ENCODE peak calls at places on chromosomes 6 and 20, in nine cellular contexts. V is neural progenitor cell, O is NB4, E is GM20000, R is GM13976, X is BE2C, B is CD14-positive monocyte, G is kidney, W is bronchial epithelial cell. K is an unnamed sample.

GRCh38 chr20:11305406-11305805 is 612.3 kb upstream of the BTBD3 start:
- DNase-seq in G (no peak), R (no peak), V (no peak), E (peak; percentile 7), X (no peak), W (peak; percentile 69), O (peak; percentile 29), B (no peak), K (no peak)

GRCh38 chr6:31308050-31308844 is 36.4 kb upstream of the HLA-C start:
- DNase-seq in O (no peak), V (peak; percentile 10), E (peak; percentile 81), G (peak; percentile 88), B (no peak), R (peak; percentile 80), X (no peak), W (peak; percentile 15), K (peak; percentile 70)

GRCh38 chr6:39065561-39065960 is 17.0 kb downstream of the GLP1R start:
- DNase-seq in E (no peak), R (no peak), B (no peak), W (no peak), V (no peak), G (no peak), X (no peak), O (no peak), K (no peak)

GRCh38 chr6:139109558-139109957 is 25.3 kb upstream of the HECA start:
- DNase-seq in E (no peak), R (no peak), W (no peak), X (peak; percentile 25), G (no peak), V (peak; percentile 54), B (peak; percentile 49), O (peak; percentile 71), K (no peak)

GRCh38 chr20:14951105-14951504 is 613.7 kb upstream of the FLRT3 start:
- DNase-seq in W (peak; percentile 85), G (no peak), R (no peak), E (no peak), B (no peak), O (no peak), V (no peak), X (no peak), K (no peak)

GRCh38 chr6:79544939-79545450 is 7.8 kb upstream of the LCA5 start:
- DNase-seq in B (peak; percentile 94), E (peak; percentile 74), O (peak; percentile 81), X (peak; percentile 68), W (peak; percentile 100), G (peak; percentile 81), V (peak; percentile 86), R (peak; percentile 74), K (peak; percentile 77)

GRCh38 chr6:111011360-111012142 is 29.7 kb downstream of the RPF2 start:
- DNase-seq in E (peak; percentile 74), G (no peak), O (peak; percentile 67), X (no peak), B (no peak), W (peak; percentile 46), R (peak; percentile 62), V (peak; percentile 48), K (peak; percentile 58)

GRCh38 chr20:57656821-57657536 is 36.8 kb upstream of the ZBP1 start:
- DNase-seq in G (peak; percentile 62), O (no peak), X (no peak), W (no peak), V (no peak), B (no peak), R (peak; percentile 39), E (no peak), K (peak; percentile 19)

GRCh38 chr6:422423-423061 is 31.0 kb downstream of the IRF4 start:
- DNase-seq in B (no peak), O (peak; percentile 91), R (peak; percentile 87), G (peak; percentile 76), V (no peak), W (peak; percentile 97), E (peak; percentile 92), X (no peak), K (peak; percentile 83)

GRCh38 chr6:151372164-151372563 is 19.2 kb downstream of the ZBTB2 start:
- DNase-seq in B (no peak), O (no peak), R (no peak), V (no peak), W (no peak), E (no peak), X (no peak), G (no peak), K (no peak)

GRCh38 chr20:44034451-44034850 is 119.8 kb downstream of the TOX2 start:
- DNase-seq in V (no peak), B (no peak), X (no peak), O (no peak), G (no peak), W (no peak), E (no peak), R (no peak), K (no peak)

GRCh38 chr6:89970609-89971337 is 76.5 kb downstream of the GJA10 start:
- DNase-seq in R (no peak), E (peak; percentile 19), O (peak; percentile 59), G (peak; percentile 57), W (peak; percentile 49), B (no peak), X (peak; percentile 49), V (peak; percentile 76), K (peak; percentile 30)

GRCh38 chr6:130864344-130864743 is 37.1 kb downstream of the SMLR1 start:
- DNase-seq in B (no peak), R (no peak), O (no peak), E (no peak), G (no peak), X (no peak), V (no peak), W (no peak), K (no peak)

GRCh38 chr6:157761331-157761921 is 61.6 kb upstream of the SNX9 start:
- DNase-seq in R (peak; percentile 50), G (no peak), O (peak; percentile 59), B (no peak), V (no peak), X (no peak), W (peak; percentile 70), E (peak; percentile 32), K (peak; percentile 43)

GRCh38 chr6:157725836-157726235 is 97.2 kb upstream of the SNX9 start:
- DNase-seq in X (no peak), E (no peak), B (no peak), G (no peak), O (no peak), W (no peak), V (no peak), R (no peak), K (no peak)

GRCh38 chr20:64069209-64069613 is 6.2 kb downstream of the TCEA2 start:
- DNase-seq in X (no peak), G (no peak), E (no peak), R (no peak), W (no peak), B (no peak), V (no peak), O (no peak), K (no peak)

GRCh38 chr6:165456327-165456726 is 146.9 kb upstream of the C6orf118 start:
- DNase-seq in G (no peak), E (no peak), R (no peak), B (no peak), V (no peak), X (no peak), O (no peak), W (no peak), K (no peak)

GRCh38 chr6:166106076-166106686 is 61.5 kb downstream of the TBXT start:
- DNase-seq in R (peak; percentile 64), B (no peak), O (peak; percentile 76), E (peak; percentile 47), W (peak; percentile 54), X (peak; percentile 78), V (peak; percentile 80), G (no peak), K (peak; percentile 53)

GRCh38 chr6:78397537-78397936 is 469.8 kb upstream of the IRAK1BP1 start:
- DNase-seq in X (no peak), O (no peak), W (peak; percentile 23), R (no peak), E (no peak), G (no peak), V (no peak), B (no peak), K (no peak)

GRCh38 chr6:42744351-42744890 is 1.5 kb downstream of the TBCC start:
- DNase-seq in R (no peak), W (no peak), B (no peak), E (no peak), V (no peak), O (no peak), G (no peak), X (no peak), K (no peak)
- TF ChIP-seq CTCF in R (no peak), W (no peak), B (no peak), E (no peak), V (no peak), O (no peak), G (no peak), X (peak; percentile 6), K (no peak)

GRCh38 chr6:144283781-144284473 is 1.2 kb upstream of the UTRN start:
- DNase-seq in O (peak; percentile 33), G (no peak), V (no peak), R (no peak), B (no peak), E (peak; percentile 25), W (peak; percentile 23), X (no peak), K (no peak)
- TF ChIP-seq CTCF in O (no peak), G (no peak), V (no peak), R (no peak), B (no peak), E (no peak), W (peak; percentile 9), X (no peak), K (no peak)

GRCh38 chr6:75855047-75855446 is 106.0 kb downstream of the MYO6 start:
- DNase-seq in X (peak; percentile 50), V (peak; percentile 78), G (no peak), B (no peak), O (peak; percentile 74), W (peak; percentile 59), E (peak; percentile 15), R (peak; percentile 18), K (peak; percentile 20)
- TF ChIP-seq CTCF in X (peak; percentile 65), V (peak; percentile 65), G (peak; percentile 39), B (peak; percentile 36), O (peak; percentile 68), W (peak; percentile 40), E (no peak), R (peak; percentile 60), K (peak; percentile 55)

GRCh38 chr20:40966103-40966502 is 62.5 kb upstream of the TOP1 start:
- DNase-seq in E (no peak), W (no peak), V (peak; percentile 53), O (peak; percentile 54), B (no peak), R (no peak), G (no peak), X (peak; percentile 54), K (no peak)

GRCh38 chr20:40966516-40967185 is 62.0 kb upstream of the TOP1 start:
- DNase-seq in B (no peak), O (no peak), V (no peak), G (no peak), R (no peak), E (no peak), W (no peak), X (no peak), K (no peak)

GRCh38 chr20:40962733-40963504 is 65.7 kb upstream of the TOP1 start:
- DNase-seq in X (peak; percentile 69), E (peak; percentile 74), B (peak; percentile 66), G (peak; percentile 81), O (peak; percentile 73), V (peak; percentile 81), R (peak; percentile 84), W (peak; percentile 37), K (peak; percentile 82)

GRCh38 chr20:40963505-40963845 is 65.1 kb upstream of the TOP1 start:
- DNase-seq in B (no peak), X (no peak), E (no peak), V (no peak), O (no peak), R (no peak), G (no peak), W (no peak), K (no peak)

GRCh38 chr20:40965671-40966070 is 63.0 kb upstream of the TOP1 start:
- DNase-seq in R (no peak), X (no peak), E (no peak), W (no peak), V (no peak), O (no peak), B (no peak), G (no peak), K (no peak)
- TF ChIP-seq CTCF in R (no peak), X (no peak), E (no peak), W (no peak), V (no peak), O (no peak), B (no peak), G (no peak), K (no peak)